ENCODE peak calls at places on chromosomes 7 and 10, in four cellular contexts. Y is cardiac muscle cell; X is CD4-positive, alpha-beta memory T cell; B is left lung. Q is an unnamed sample.
A peak's percentile ranks its signal among the peaks of the same experiment; 100 is the strongest.

GRCh38 chr10:115092258-115092554 is 959 bp upstream of the ATRNL1 start:
- DNase-seq in Y (no peak), X (no peak), B (no peak), Q (no peak)

GRCh38 chr10:48251152-48251524 is 23.4 kb downstream of the FRMPD2 start:
- DNase-seq in Y (peak; percentile 39), X (no peak), B (no peak), Q (no peak)

GRCh38 chr7:137953692-137954470 is 48.0 kb downstream of the CREB3L2 start:
- DNase-seq in Y (peak; percentile 60), X (no peak), B (no peak), Q (no peak)

GRCh38 chr7:139673230-139673629 is 104.6 kb downstream of the HIPK2 start:
- DNase-seq in Y (no peak), X (no peak), B (no peak), Q (no peak)

GRCh38 chr7:92641921-92642511 is 51.8 kb upstream of the FAM133B start:
- DNase-seq in Y (peak; percentile 53), X (no peak), B (no peak), Q (no peak)

GRCh38 chr10:11335167-11335652 is 276.2 kb downstream of the USP6NL start:
- DNase-seq in Y (peak; percentile 77), X (no peak), B (peak; percentile 52), Q (no peak)

GRCh38 chr10:104109908-104110662 is 11.9 kb upstream of the SFR1 start:
- DNase-seq in Y (peak; percentile 81), X (no peak), B (no peak), Q (no peak)

GRCh38 chr10:31822150-31822549 is 106.5 kb downstream of the ARHGAP12 start:
- DNase-seq in Y (peak; percentile 22), X (no peak), B (no peak), Q (no peak)

GRCh38 chr7:90520484-90520883 is 51.0 kb downstream of the PTTG1IP2 start:
- DNase-seq in Y (peak; percentile 19), X (no peak), B (no peak), Q (no peak)

GRCh38 chr7:122166260-122166659 is 22.2 kb upstream of the AASS start:
- DNase-seq in Y (no peak), X (no peak), B (no peak), Q (no peak)

GRCh38 chr7:94698275-94698674 is 42.3 kb upstream of the SGCE start:
- DNase-seq in Y (peak; percentile 89), X (no peak), B (no peak), Q (no peak)

GRCh38 chr7:87223666-87224065 is 4.1 kb upstream of the TMEM243 start:
- DNase-seq in Y (no peak), X (no peak), B (no peak), Q (no peak)

GRCh38 chr7:45937301-45937700 is 16.2 kb upstream of the IGFBP3 start:
- DNase-seq in Y (no peak), X (no peak), B (no peak), Q (no peak)

GRCh38 chr10:74434577-74434976 is 283.6 kb downstream of the ADK start:
- DNase-seq in Y (no peak), X (no peak), B (no peak), Q (no peak)

GRCh38 chr10:124278356-124278755 is 140.4 kb downstream of the OAT start:
- DNase-seq in Y (no peak), X (no peak), B (peak; percentile 24), Q (peak; percentile 26)

GRCh38 chr7:115906690-115907089 is 123.9 kb downstream of the TFEC start:
- DNase-seq in Y (no peak), X (no peak), B (no peak), Q (no peak)

GRCh38 chr7:63925626-63926460 is 72.8 kb upstream of the ZNF722 start:
- DNase-seq in Y (peak; percentile 18), X (peak; percentile 86), B (peak; percentile 95), Q (peak; percentile 95)

GRCh38 chr10:773562-774161 is 84.2 kb upstream of the DIP2C start:
- DNase-seq in Y (no peak), X (no peak), B (no peak), Q (no peak)

GRCh38 chr10:42753126-42753506 is 29.5 kb upstream of the BMS1 start:
- DNase-seq in Y (peak; percentile 82), X (peak; percentile 65), B (peak; percentile 61), Q (peak; percentile 82)

GRCh38 chr7:139695616-139696015 is 82.2 kb downstream of the HIPK2 start:
- DNase-seq in Y (peak; percentile 30), X (no peak), B (no peak), Q (no peak)

GRCh38 chr7:31791881-31792280 is 104.9 kb downstream of the PPP1R17 start:
- DNase-seq in Y (no peak), X (no peak), B (no peak), Q (no peak)

GRCh38 chr7:70307544-70308106 is 709.4 kb downstream of the AUTS2 start:
- DNase-seq in Y (no peak), X (peak; percentile 35), B (no peak), Q (no peak)

GRCh38 chr10:130550952-130551674 is 414.9 kb downstream of the GLRX3 start:
- DNase-seq in Y (no peak), X (no peak), B (no peak), Q (no peak)

GRCh38 chr10:112374724-112375541 is 1.0 kb downstream of the ACSL5 start:
- DNase-seq in Y (peak; percentile 29), X (peak; percentile 40), B (no peak), Q (no peak)

GRCh38 chr7:28766359-28766758 is 191.8 kb downstream of the TRIL start:
- DNase-seq in Y (no peak), X (no peak), B (no peak), Q (no peak)

GRCh38 chr10:69088801-69089501 is 1.0 kb downstream of the SRGN start:
- DNase-seq in Y (peak; percentile 80), X (peak; percentile 79), B (no peak), Q (no peak)

GRCh38 chr10:122140941-122141623 is 130.0 kb upstream of the BTBD16 start:
- DNase-seq in Y (peak; percentile 86), X (no peak), B (peak; percentile 77), Q (peak; percentile 95)

GRCh38 chr7:34069676-34070075 is 164.3 kb downstream of the BMPER start:
- DNase-seq in Y (peak; percentile 47), X (no peak), B (no peak), Q (no peak)

GRCh38 chr7:34067406-34067805 is 162.1 kb downstream of the BMPER start:
- DNase-seq in Y (no peak), X (no peak), B (no peak), Q (no peak)

GRCh38 chr7:34073676-34074075 is 168.3 kb downstream of the BMPER start:
- DNase-seq in Y (peak; percentile 62), X (no peak), B (no peak), Q (peak; percentile 52)

GRCh38 chr7:34066968-34067367 is 161.6 kb downstream of the BMPER start:
- DNase-seq in Y (no peak), X (no peak), B (no peak), Q (no peak)

GRCh38 chr7:34070486-34071323 is 165.4 kb downstream of the BMPER start:
- DNase-seq in Y (peak; percentile 51), X (no peak), B (no peak), Q (no peak)
- H3K4me3 ChIP-seq in Y (no peak overlapping the region), X (no peak overlapping the region), B (no peak overlapping the region), Q (no peak overlapping the region)

DNA sequence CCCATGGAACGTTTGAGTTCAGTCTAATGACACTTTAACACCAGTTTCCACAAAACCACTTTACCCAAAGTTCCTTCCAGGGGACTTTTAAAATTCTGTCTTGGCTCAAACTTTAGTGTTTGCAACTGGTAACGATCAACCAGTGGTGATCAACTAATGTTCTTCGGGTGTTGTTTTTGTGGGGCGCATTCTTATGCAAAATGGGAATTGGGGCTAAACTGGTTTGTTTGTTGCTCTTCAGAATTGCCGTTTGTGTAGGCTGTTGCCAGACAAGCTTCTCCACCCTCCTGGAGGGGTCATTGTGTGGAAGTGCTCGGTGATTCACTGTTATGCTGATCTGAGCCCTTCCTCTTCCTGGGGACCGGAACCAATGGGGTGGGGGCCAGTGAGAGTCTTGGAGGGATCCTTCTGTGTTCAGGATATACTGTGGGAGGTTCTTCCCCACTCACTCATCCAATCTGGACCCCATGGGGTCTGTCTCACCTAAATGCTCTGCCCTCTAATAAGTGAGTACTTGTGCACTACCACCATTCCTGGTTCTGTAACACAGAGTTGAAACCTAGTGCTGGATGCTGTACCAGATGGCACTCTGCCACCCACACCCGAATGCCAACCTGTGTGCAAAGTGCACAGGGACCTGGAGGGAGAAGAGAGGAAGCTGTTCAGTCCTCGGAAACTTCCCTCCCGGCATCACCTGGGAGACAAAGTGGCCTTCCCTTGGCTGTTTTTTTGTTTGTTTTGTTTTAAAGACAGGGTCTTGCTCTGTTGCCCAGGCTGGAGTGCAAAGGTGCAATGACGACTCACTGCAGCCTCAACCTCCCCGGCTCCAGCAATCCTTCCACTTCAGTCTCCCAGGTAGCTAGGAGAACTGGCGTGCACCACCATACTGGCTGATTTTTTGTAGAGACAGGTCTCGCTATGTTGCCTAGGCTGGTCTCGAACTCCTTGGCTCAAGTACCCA is 2.1 kb downstream of the NFE2L3 start:
- DNase-seq in Y (peak; percentile 36), X (peak; percentile 22), B (no peak), Q (no peak)
- H3K27ac ChIP-seq in Y (no peak overlapping the region), X (peak overlapping the region; percentile 79), B (no peak overlapping the region), Q (no peak overlapping the region)

DNA sequence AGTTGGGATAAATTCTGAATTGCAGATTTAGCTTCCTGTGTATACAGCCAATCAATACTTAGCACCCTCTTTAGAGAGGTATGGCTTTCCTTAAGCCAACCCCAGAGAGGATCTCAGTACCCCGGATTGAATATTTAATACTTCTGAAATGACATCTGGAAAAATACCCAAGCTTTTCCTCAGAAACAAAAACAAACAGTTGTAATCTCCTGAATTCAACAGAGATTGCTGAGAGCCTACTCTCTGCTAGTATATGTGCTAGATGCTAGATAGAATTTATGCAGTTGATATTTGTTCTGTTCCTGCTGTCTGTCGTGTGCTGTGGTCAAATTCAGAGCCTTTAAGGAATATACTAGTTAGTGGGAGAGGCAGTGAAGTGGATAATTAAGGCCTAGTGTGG is 21.1 kb downstream of the STARD3NL start:
- DNase-seq in Y (no peak), X (no peak), B (no peak), Q (no peak)
- H3K4me1 ChIP-seq in Y (peaks cover 7% of the 10 kb centered on the region), X (no peaks in the 10 kb centered on the region), B (peaks cover 18% of the 10 kb centered on the region), Q (no peaks in the 10 kb centered on the region)

GRCh38 chr7:2757361-2757903 is 69.4 kb downstream of the AMZ1 start:
- DNase-seq in Y (no peak), X (no peak), B (no peak), Q (peak; percentile 87)

GRCh38 chr7:2760098-2760889 is 72.3 kb downstream of the AMZ1 start:
- DNase-seq in Y (peak; percentile 57), X (no peak), B (peak; percentile 78), Q (peak; percentile 77)

GRCh38 chr7:2758673-2759603 is 70.9 kb downstream of the AMZ1 start:
- DNase-seq in Y (no peak), X (no peak), B (no peak), Q (no peak)

GRCh38 chr7:2759736-2760097 is 71.7 kb downstream of the AMZ1 start:
- DNase-seq in Y (no peak), X (no peak), B (no peak), Q (peak; percentile 65)

DNA sequence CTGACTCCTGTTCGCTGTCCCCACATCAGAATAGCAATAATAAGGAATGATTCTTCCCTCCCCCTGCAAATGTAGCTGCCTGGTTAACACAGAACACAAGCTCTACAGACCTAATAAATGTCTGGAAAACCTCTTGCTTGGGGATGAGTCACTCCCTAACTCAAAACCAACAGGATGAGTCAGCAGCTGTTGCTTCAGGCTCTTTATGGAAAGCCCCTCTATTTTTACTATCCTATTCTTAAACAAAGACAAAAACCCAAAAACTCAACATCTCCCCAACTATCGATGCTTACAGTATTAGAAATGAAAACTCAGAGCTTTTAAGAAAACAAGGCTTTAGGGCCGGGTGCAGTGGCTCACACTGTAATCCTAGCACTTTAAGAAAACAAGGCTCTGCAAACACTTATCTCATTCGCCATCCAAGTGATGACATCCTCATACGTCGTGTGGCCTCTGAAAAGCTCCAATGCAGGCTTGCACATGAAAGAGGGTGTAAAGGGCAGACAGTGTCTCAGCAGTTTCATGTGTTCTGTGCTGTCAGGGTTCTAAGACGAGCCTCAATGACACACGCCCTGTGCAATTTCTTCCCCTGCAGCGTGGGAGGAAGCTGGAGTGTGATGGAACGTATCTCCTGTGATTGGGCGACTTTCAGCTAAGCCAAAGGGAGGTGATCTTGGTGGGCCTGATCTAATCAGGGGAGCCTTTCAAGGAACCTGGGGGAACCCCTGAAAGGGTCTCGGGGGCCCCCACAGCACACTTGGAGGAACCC is 70.1 kb downstream of the AMZ1 start:
- DNase-seq in Y (peak; percentile 96), X (peak; percentile 22), B (peak; percentile 79), Q (peak; percentile 66)
- H3K4me3 ChIP-seq in Y (no peak overlapping the region), X (no peak overlapping the region), B (no peak overlapping the region), Q (no peak overlapping the region)